ENCODE peak calls at places on chromosome 12, in five cellular contexts. One of them, this sample, is unnamed.

GRCh38 chr12:55220725-55221124 is at the start of gene OR10A7:
- DNase-seq in T-helper 9 cell: no peak
- DNase-seq in foreskin fibroblast: no peak
- DNase-seq in fibroblast of the conjunctiva: no peak
- DNase-seq in HEK293T: no peak
- DNase-seq in this sample: no peak

GRCh38 chr12:77325505-77325904 is 260.1 kb upstream of the E2F7 start:
- DNase-seq in HEK293T: peak
- DNase-seq in T-helper 9 cell: no peak
- DNase-seq in foreskin fibroblast: no peak
- DNase-seq in fibroblast of the conjunctiva: no peak
- DNase-seq in this sample: peak

GRCh38 chr12:43836455-43836989 is 641 bp downstream of the TMEM117 start:
- DNase-seq in T-helper 9 cell: no peak
- DNase-seq in foreskin fibroblast: peak
- DNase-seq in HEK293T: no peak
- DNase-seq in fibroblast of the conjunctiva: no peak
- DNase-seq in this sample: no peak

GRCh38 chr12:58939399-58940100 is 19.2 kb upstream of the LRIG3 start:
- DNase-seq in foreskin fibroblast: no peak
- DNase-seq in fibroblast of the conjunctiva: no peak
- DNase-seq in T-helper 9 cell: no peak
- DNase-seq in HEK293T: no peak
- DNase-seq in this sample: no peak

GRCh38 chr12:18340186-18340585 is 78.9 kb downstream of the PIK3C2G start:
- DNase-seq in T-helper 9 cell: no peak
- DNase-seq in HEK293T: no peak
- DNase-seq in foreskin fibroblast: no peak
- DNase-seq in fibroblast of the conjunctiva: no peak
- DNase-seq in this sample: no peak

GRCh38 chr12:109927622-109928021 is 27.5 kb downstream of the TCHP start:
- DNase-seq in fibroblast of the conjunctiva: peak
- DNase-seq in foreskin fibroblast: no peak
- DNase-seq in T-helper 9 cell: peak
- DNase-seq in HEK293T: peak
- DNase-seq in this sample: no peak

GRCh38 chr12:78585132-78585531 is 279.4 kb upstream of the SYT1 start:
- DNase-seq in HEK293T: no peak
- DNase-seq in fibroblast of the conjunctiva: no peak
- DNase-seq in T-helper 9 cell: no peak
- DNase-seq in foreskin fibroblast: no peak
- DNase-seq in this sample: no peak

GRCh38 chr12:24255920-24256635 is 306.6 kb upstream of the SOX5 start:
- DNase-seq in T-helper 9 cell: no peak
- DNase-seq in fibroblast of the conjunctiva: no peak
- DNase-seq in foreskin fibroblast: no peak
- DNase-seq in HEK293T: no peak
- DNase-seq in this sample: no peak

GRCh38 chr12:77940011-77940423 is 109.3 kb downstream of the NAV3 start:
- DNase-seq in foreskin fibroblast: peak
- DNase-seq in T-helper 9 cell: no peak
- DNase-seq in fibroblast of the conjunctiva: peak
- DNase-seq in HEK293T: no peak
- DNase-seq in this sample: no peak

GRCh38 chr12:93177208-93178153 is 200.2 kb upstream of the NUDT4 start:
- DNase-seq in fibroblast of the conjunctiva: no peak
- DNase-seq in T-helper 9 cell: no peak
- DNase-seq in foreskin fibroblast: no peak
- DNase-seq in HEK293T: no peak
- DNase-seq in this sample: no peak

GRCh38 chr12:127656261-127656660 is 610.7 kb upstream of the TMEM132C start:
- DNase-seq in foreskin fibroblast: no peak
- DNase-seq in HEK293T: no peak
- DNase-seq in fibroblast of the conjunctiva: no peak
- DNase-seq in T-helper 9 cell: no peak
- DNase-seq in this sample: no peak

GRCh38 chr12:57063991-57064725 is 14.2 kb upstream of the MYO1A start:
- DNase-seq in foreskin fibroblast: no peak
- DNase-seq in HEK293T: no peak
- DNase-seq in fibroblast of the conjunctiva: no peak
- DNase-seq in T-helper 9 cell: peak
- DNase-seq in this sample: no peak

GRCh38 chr12:113250045-113250444 is 28.8 kb downstream of the TPCN1 start:
- DNase-seq in T-helper 9 cell: no peak
- DNase-seq in foreskin fibroblast: no peak
- DNase-seq in HEK293T: no peak
- DNase-seq in fibroblast of the conjunctiva: no peak
- DNase-seq in this sample: no peak

GRCh38 chr12:103924761-103925641 is 5.2 kb upstream of the HSP90B1 start:
- DNase-seq in fibroblast of the conjunctiva: peak
- DNase-seq in foreskin fibroblast: peak
- DNase-seq in T-helper 9 cell: no peak
- DNase-seq in HEK293T: peak
- DNase-seq in this sample: peak

GRCh38 chr12:34601689-34602088 is 579.4 kb downstream of the ALG10 start:
- DNase-seq in foreskin fibroblast: no peak
- DNase-seq in HEK293T: peak
- DNase-seq in fibroblast of the conjunctiva: no peak
- DNase-seq in T-helper 9 cell: no peak
- DNase-seq in this sample: no peak

GRCh38 chr12:80121661-80122060 is 22.3 kb downstream of the OTOGL start:
- DNase-seq in foreskin fibroblast: no peak
- DNase-seq in T-helper 9 cell: no peak
- DNase-seq in fibroblast of the conjunctiva: no peak
- DNase-seq in HEK293T: no peak
- DNase-seq in this sample: no peak

GRCh38 chr12:86230516-86231146 is 25.6 kb downstream of the MGAT4C start:
- DNase-seq in HEK293T: no peak
- DNase-seq in fibroblast of the conjunctiva: no peak
- DNase-seq in foreskin fibroblast: no peak
- DNase-seq in T-helper 9 cell: no peak
- DNase-seq in this sample: peak

GRCh38 chr12:87943666-87944065 is 85.5 kb downstream of the C12orf50 start:
- DNase-seq in fibroblast of the conjunctiva: no peak
- DNase-seq in T-helper 9 cell: no peak
- DNase-seq in foreskin fibroblast: no peak
- DNase-seq in HEK293T: no peak
- DNase-seq in this sample: no peak

GRCh38 chr12:57983150-57983857 is 41.9 kb downstream of the ATP23 start:
- DNase-seq in HEK293T: peak
- DNase-seq in foreskin fibroblast: peak
- DNase-seq in T-helper 9 cell: no peak
- DNase-seq in fibroblast of the conjunctiva: peak
- DNase-seq in this sample: no peak

GRCh38 chr12:6165418-6165817 is 34.8 kb upstream of the CD9 start:
- DNase-seq in T-helper 9 cell: no peak
- DNase-seq in fibroblast of the conjunctiva: no peak
- DNase-seq in HEK293T: no peak
- DNase-seq in foreskin fibroblast: peak
- DNase-seq in this sample: no peak

GRCh38 chr12:54688309-54689033 is 40.3 kb upstream of the DCD start:
- DNase-seq in T-helper 9 cell: no peak
- DNase-seq in HEK293T: no peak
- DNase-seq in fibroblast of the conjunctiva: no peak
- DNase-seq in foreskin fibroblast: no peak
- DNase-seq in this sample: no peak

GRCh38 chr12:110702081-110702480 is 13.2 kb upstream of the HVCN1 start:
- DNase-seq in HEK293T: no peak
- DNase-seq in foreskin fibroblast: no peak
- DNase-seq in T-helper 9 cell: no peak
- DNase-seq in fibroblast of the conjunctiva: no peak
- DNase-seq in this sample: no peak

GRCh38 chr12:4303750-4304149 is 17.3 kb upstream of the TIGAR start:
- DNase-seq in foreskin fibroblast: no peak
- DNase-seq in T-helper 9 cell: no peak
- DNase-seq in HEK293T: no peak
- DNase-seq in fibroblast of the conjunctiva: no peak
- DNase-seq in this sample: no peak

GRCh38 chr12:121918679-121919038 is 267 bp downstream of the CFAP251 start:
- DNase-seq in foreskin fibroblast: no peak
- DNase-seq in T-helper 9 cell: no peak
- DNase-seq in fibroblast of the conjunctiva: no peak
- DNase-seq in HEK293T: no peak
- DNase-seq in this sample: no peak

GRCh38 chr12:112303004-112303403 is 79.2 kb downstream of the HECTD4 start:
- DNase-seq in foreskin fibroblast: peak
- DNase-seq in HEK293T: no peak
- DNase-seq in fibroblast of the conjunctiva: peak
- DNase-seq in T-helper 9 cell: peak
- DNase-seq in this sample: no peak

GRCh38 chr12:14567311-14568195 is at the start of gene PLBD1:
- DNase-seq in foreskin fibroblast: peak
- DNase-seq in fibroblast of the conjunctiva: peak
- DNase-seq in HEK293T: no peak
- DNase-seq in T-helper 9 cell: no peak
- DNase-seq in this sample: no peak

GRCh38 chr12:27316947-27317346 is 15.7 kb upstream of the BMAL2 start:
- DNase-seq in fibroblast of the conjunctiva: no peak
- DNase-seq in T-helper 9 cell: no peak
- DNase-seq in HEK293T: no peak
- DNase-seq in foreskin fibroblast: no peak
- DNase-seq in this sample: no peak

GRCh38 chr12:116662612-116663144 is 75.2 kb downstream of the SPRING1 start:
- DNase-seq in T-helper 9 cell: no peak
- DNase-seq in HEK293T: no peak
- DNase-seq in fibroblast of the conjunctiva: no peak
- DNase-seq in foreskin fibroblast: peak
- DNase-seq in this sample: peak

GRCh38 chr12:48061943-48062719 is 43.7 kb downstream of the SENP1 start:
- DNase-seq in foreskin fibroblast: no peak
- DNase-seq in T-helper 9 cell: no peak
- DNase-seq in HEK293T: no peak
- DNase-seq in fibroblast of the conjunctiva: no peak
- DNase-seq in this sample: no peak

GRCh38 chr12:75699728-75700496 is 188.5 kb upstream of the KRR1 start:
- DNase-seq in fibroblast of the conjunctiva: no peak
- DNase-seq in HEK293T: no peak
- DNase-seq in T-helper 9 cell: no peak
- DNase-seq in foreskin fibroblast: peak
- DNase-seq in this sample: no peak

GRCh38 chr12:51217133-51217967 is 512 bp downstream of the POU6F1 start:
- DNase-seq in fibroblast of the conjunctiva: no peak
- DNase-seq in foreskin fibroblast: peak
- DNase-seq in HEK293T: peak
- DNase-seq in T-helper 9 cell: peak
- DNase-seq in this sample: no peak

GRCh38 chr12:11171953-11172675 is 1.1 kb downstream of the SMIM10L1 start:
- DNase-seq in fibroblast of the conjunctiva: no peak
- DNase-seq in foreskin fibroblast: no peak
- DNase-seq in T-helper 9 cell: no peak
- DNase-seq in HEK293T: peak
- DNase-seq in this sample: peak

GRCh38 chr12:53378705-53379388 is 1.1 kb upstream of the SP1 start:
- DNase-seq in T-helper 9 cell: no peak
- DNase-seq in fibroblast of the conjunctiva: no peak
- DNase-seq in HEK293T: no peak
- DNase-seq in foreskin fibroblast: no peak
- DNase-seq in this sample: no peak

GRCh38 chr12:107373238-107373809 is 280.0 kb upstream of the CRY1 start:
- DNase-seq in T-helper 9 cell: no peak
- DNase-seq in foreskin fibroblast: no peak
- DNase-seq in fibroblast of the conjunctiva: no peak
- DNase-seq in HEK293T: no peak
- DNase-seq in this sample: no peak

GRCh38 chr12:133120385-133121191 is 9.5 kb downstream of the ZNF891 start:
- DNase-seq in T-helper 9 cell: no peak
- DNase-seq in foreskin fibroblast: no peak
- DNase-seq in fibroblast of the conjunctiva: no peak
- DNase-seq in HEK293T: no peak
- DNase-seq in this sample: no peak

GRCh38 chr12:88153959-88154358 is 11.9 kb downstream of the TMTC3 start:
- DNase-seq in HEK293T: no peak
- DNase-seq in fibroblast of the conjunctiva: peak
- DNase-seq in foreskin fibroblast: peak
- DNase-seq in T-helper 9 cell: no peak
- DNase-seq in this sample: no peak

GRCh38 chr12:100808777-100809176 is 14.2 kb downstream of the ANO4 start:
- DNase-seq in fibroblast of the conjunctiva: no peak
- DNase-seq in foreskin fibroblast: no peak
- DNase-seq in T-helper 9 cell: no peak
- DNase-seq in HEK293T: no peak
- DNase-seq in this sample: no peak

GRCh38 chr12:2823483-2823882 is 11.0 kb downstream of the ITFG2 start:
- DNase-seq in fibroblast of the conjunctiva: no peak
- DNase-seq in foreskin fibroblast: no peak
- DNase-seq in HEK293T: no peak
- DNase-seq in T-helper 9 cell: no peak
- DNase-seq in this sample: no peak

GRCh38 chr12:7131502-7131866 is 1.3 kb downstream of the CLSTN3 start:
- DNase-seq in T-helper 9 cell: no peak
- DNase-seq in HEK293T: no peak
- DNase-seq in fibroblast of the conjunctiva: no peak
- DNase-seq in foreskin fibroblast: no peak
- DNase-seq in this sample: no peak